ENCODE peak calls at places on chromosomes 13 and 19, in seven cellular contexts. Z, I, H, S, L, J and E are unnamed samples.

GRCh38 chr13:25397763-25398162 is 26.0 kb downstream of the ATP8A2 start:
- DNase-seq in Z (no peak), I (no peak), H (no peak), S (no peak), L (no peak), J (no peak), E (no peak)

GRCh38 chr19:40754611-40755247 is 3.7 kb downstream of the SNRPA start:
- DNase-seq in Z (peak), I (no peak), H (no peak), S (no peak), L (no peak), J (no peak), E (no peak)

GRCh38 chr13:45156565-45157361 is 36.5 kb downstream of the GTF2F2 start:
- DNase-seq in Z (no peak), I (no peak), H (no peak), S (no peak), L (no peak), J (no peak), E (no peak)

GRCh38 chr19:41206926-41207750 is 11.9 kb upstream of the AXL start:
- DNase-seq in Z (no peak), I (no peak), H (peak), S (no peak), L (no peak), J (peak), E (no peak)

GRCh38 chr19:966481-967088 is 17.6 kb upstream of the WDR18 start:
- DNase-seq in Z (no peak), I (no peak), H (no peak), S (no peak), L (no peak), J (no peak), E (no peak)

GRCh38 chr19:30236006-30236405 is 136.2 kb upstream of the ZNF536 start:
- DNase-seq in Z (no peak), I (no peak), H (no peak), S (no peak), L (no peak), J (no peak), E (no peak)

GRCh38 chr13:41398494-41399190 is 58.7 kb upstream of the RGCC start:
- DNase-seq in Z (no peak), I (no peak), H (no peak), S (no peak), L (no peak), J (no peak), E (no peak)

GRCh38 chr19:4365791-4366665 is 22.7 kb downstream of the MPND start:
- DNase-seq in Z (no peak), I (no peak), H (no peak), S (no peak), L (no peak), J (no peak), E (no peak)

GRCh38 chr19:47428177-47428894 is 9.0 kb upstream of the MEIS3 start:
- DNase-seq in Z (peak), I (peak), H (peak), S (peak), L (peak), J (peak), E (peak)

GRCh38 chr13:43335669-43336068 is 312.3 kb downstream of the DNAJC15 start:
- DNase-seq in Z (no peak), I (no peak), H (no peak), S (no peak), L (no peak), J (no peak), E (no peak)

GRCh38 chr19:4578552-4579248 is 19.2 kb upstream of the SEMA6B start:
- DNase-seq in Z (no peak), I (no peak), H (no peak), S (no peak), L (no peak), J (no peak), E (no peak)

GRCh38 chr19:821976-822773 is 420 bp upstream of the PLPPR3 start:
- DNase-seq in Z (no peak), I (no peak), H (no peak), S (no peak), L (peak), J (no peak), E (no peak)

GRCh38 chr19:45451181-45451849 is 16.5 kb upstream of the FOSB start:
- DNase-seq in Z (no peak), I (peak), H (peak), S (peak), L (no peak), J (peak), E (no peak)

GRCh38 chr19:39277598-39277997 is 9.4 kb downstream of the IFNL2 start:
- DNase-seq in Z (no peak), I (peak), H (no peak), S (no peak), L (no peak), J (no peak), E (no peak)

GRCh38 chr13:111927181-111927540 is 139.8 kb upstream of the SOX1 start:
- DNase-seq in Z (no peak), I (no peak), H (no peak), S (no peak), L (no peak), J (no peak), E (no peak)

GRCh38 chr19:5403968-5404640 is 51.1 kb upstream of the ZNRF4 start:
- DNase-seq in Z (peak), I (peak), H (peak), S (peak), L (peak), J (peak), E (peak)

GRCh38 chr13:109256866-109257760 is 529.3 kb downstream of the IRS2 start:
- DNase-seq in Z (no peak), I (peak), H (no peak), S (no peak), L (no peak), J (no peak), E (peak)

GRCh38 chr13:94549241-94550029 is 46.5 kb downstream of the TGDS start:
- DNase-seq in Z (peak), I (peak), H (peak), S (peak), L (peak), J (peak), E (peak)

GRCh38 chr19:7831452-7831851 is 1.4 kb downstream of the EVI5L start:
- DNase-seq in Z (no peak), I (no peak), H (no peak), S (no peak), L (no peak), J (no peak), E (no peak)

GRCh38 chr19:37172368-37173366 is at the start of gene ZNF585A:
- DNase-seq in Z (peak), I (peak), H (peak), S (peak), L (peak), J (peak), E (peak)

GRCh38 chr19:10009269-10009665 is 1.0 kb downstream of the COL5A3 start:
- DNase-seq in Z (peak), I (peak), H (peak), S (peak), L (peak), J (peak), E (no peak)

GRCh38 chr13:95643009-95643408 is 1.5 kb downstream of the DZIP1 start:
- DNase-seq in Z (no peak), I (no peak), H (no peak), S (no peak), L (no peak), J (no peak), E (no peak)

GRCh38 chr13:66162470-66162869 is 1067.7 kb downstream of the PCDH9 start:
- DNase-seq in Z (no peak), I (no peak), H (no peak), S (no peak), L (no peak), J (no peak), E (no peak)

GRCh38 chr19:4531562-4532165 is 3.4 kb downstream of the PLIN5 start:
- DNase-seq in Z (no peak), I (no peak), H (no peak), S (no peak), L (no peak), J (no peak), E (no peak)

GRCh38 chr13:38429916-38430315 is 80.3 kb downstream of the UFM1 start:
- DNase-seq in Z (no peak), I (no peak), H (no peak), S (no peak), L (no peak), J (no peak), E (no peak)

GRCh38 chr13:60220072-60220471 is 56.3 kb upstream of the DIAPH3 start:
- DNase-seq in Z (no peak), I (no peak), H (no peak), S (no peak), L (no peak), J (no peak), E (no peak)

GRCh38 chr13:21074601-21075302 is 13.4 kb upstream of the LATS2 start:
- DNase-seq in Z (no peak), I (no peak), H (peak), S (peak), L (no peak), J (no peak), E (no peak)

GRCh38 chr13:24274452-24274971 is 34.9 kb upstream of the C1QTNF9 start:
- DNase-seq in Z (no peak), I (no peak), H (peak), S (peak), L (no peak), J (no peak), E (no peak)

GRCh38 chr13:60433505-60433904 is 36.5 kb downstream of the TDRD3 start:
- DNase-seq in Z (no peak), I (no peak), H (no peak), S (no peak), L (no peak), J (no peak), E (no peak)